ENCODE peak calls at places on chromosome 20, in five cellular contexts. Q is activated naive CD4-positive, alpha-beta T cell; G is HFF-Myc; J is D341Med; U is activated T-helper 2 cell treated with anti-CD3 and anti-CD28 coated beads, Interferon-gamma antibody, Interleukin-2, Interleukin-4, amounts not matched to agents 10 μg/mL and 5 μg/mL and 100 μg/mL, durations not matched to agents 14 hours and 24 hours and 36 hours. D is an unnamed sample.
A peak's percentile ranks its signal among the peaks of the same experiment; 100 is the strongest.

GRCh38 chr20:9609892-9610502 is 95.6 kb downstream of the LAMP5 start:
- DNase-seq in J (peak; percentile 42), Q (no peak), G (peak; percentile 52), U (no peak), D (peak; percentile 58)

GRCh38 chr20:46814366-46815232 is 80.0 kb upstream of the EYA2 start:
- DNase-seq in J (no peak), U (no peak), Q (no peak), G (no peak), D (no peak)

GRCh38 chr20:25017257-25017803 is 24.8 kb upstream of the APMAP start:
- DNase-seq in J (no peak), G (no peak), Q (no peak), U (no peak), D (no peak)

GRCh38 chr20:60862601-60863000 is 389.5 kb upstream of the CDH4 start:
- DNase-seq in G (no peak), U (no peak), J (no peak), Q (no peak), D (no peak)

GRCh38 chr20:48787861-48788375 is 39.9 kb downstream of the PREX1 start:
- DNase-seq in J (no peak), G (peak; percentile 36), Q (no peak), U (no peak), D (no peak)

GRCh38 chr20:32773880-32774279 is 11.7 kb downstream of the DNMT3B start:
- DNase-seq in Q (no peak), G (no peak), J (no peak), U (no peak), D (no peak)

GRCh38 chr20:48630342-48631075 is 197.3 kb downstream of the PREX1 start:
- DNase-seq in G (no peak), U (no peak), Q (no peak), J (no peak), D (no peak)

GRCh38 chr20:25212242-25212641 is 16.7 kb downstream of the ENTPD6 start:
- DNase-seq in Q (no peak), G (no peak), U (no peak), J (no peak), D (no peak)

GRCh38 chr20:59042151-59042795 is at the start of gene PRELID3B:
- DNase-seq in Q (no peak), G (no peak), U (peak; percentile 33), J (no peak), D (no peak)